ENCODE peak calls at places on chromosomes 11 and 22, in seven cellular contexts. W is IMR-90, Q is GM12878, I is H1, T is HCT116, G is HepG2, V is K562. A is an unnamed sample.

GRCh38 chr11:19869466-19869865 is 156.8 kb downstream of the NAV2 start:
- DNase-seq in W (no peak), Q (no peak), I (no peak), T (no peak), G (no peak), V (no peak), A (no peak)

GRCh38 chr11:4093519-4094347 is 866 bp upstream of the RRM1 start:
- DNase-seq in W (no peak), Q (no peak), I (no peak), T (no peak), G (no peak), V (peak; percentile 25), A (no peak)

GRCh38 chr11:107606122-107606521 is 15.2 kb downstream of the ELMOD1 start:
- DNase-seq in W (no peak), Q (no peak), I (no peak), T (no peak), G (no peak), V (no peak), A (no peak)

GRCh38 chr11:14029971-14030531 is 67.5 kb downstream of the SPON1 start:
- DNase-seq in W (peak; percentile 81), Q (no peak), I (no peak), T (no peak), G (no peak), V (no peak), A (no peak)

GRCh38 chr11:116172156-116172555 is 600.6 kb downstream of the BUD13 start:
- DNase-seq in W (no peak), Q (no peak), I (peak; percentile 8), T (no peak), G (no peak), V (no peak), A (no peak)

GRCh38 chr11:19595840-19596751 is 116.5 kb upstream of the NAV2 start:
- DNase-seq in W (peak; percentile 90), Q (no peak), I (no peak), T (no peak), G (no peak), V (no peak), A (peak; percentile 11)

GRCh38 chr22:39287076-39287743 is 32.2 kb downstream of the RPL3 start:
- DNase-seq in W (no peak), Q (no peak), I (no peak), T (no peak), G (no peak), V (no peak), A (no peak)

GRCh38 chr11:109421981-109422590 is at the start of gene C11orf87:
- DNase-seq in W (no peak), Q (no peak), I (peak; percentile 80), T (no peak), G (no peak), V (no peak), A (no peak)

GRCh38 chr11:65530157-65530496 is 5.2 kb downstream of the SCYL1 start:
- DNase-seq in W (no peak), Q (no peak), I (no peak), T (no peak), G (no peak), V (peak; percentile 10), A (no peak)

GRCh38 chr11:65254724-65255123 is 7.0 kb upstream of the POLA2 start:
- DNase-seq in W (peak; percentile 24), Q (no peak), I (no peak), T (no peak), G (no peak), V (no peak), A (no peak)

GRCh38 chr22:24190566-24191208 is 9.4 kb downstream of the SUSD2 start:
- DNase-seq in W (no peak), Q (no peak), I (no peak), T (no peak), G (no peak), V (no peak), A (no peak)

GRCh38 chr11:24723231-24723630 is 226.4 kb downstream of the LUZP2 start:
- DNase-seq in W (no peak), Q (no peak), I (no peak), T (no peak), G (no peak), V (no peak), A (no peak)

GRCh38 chr11:12496181-12497025 is 119.0 kb downstream of the PARVA start:
- DNase-seq in W (peak; percentile 40), Q (no peak), I (peak; percentile 33), T (peak; percentile 18), G (peak; percentile 20), V (no peak), A (peak; percentile 33)

GRCh38 chr11:69280451-69280850 is 13.5 kb upstream of the MYEOV start:
- DNase-seq in W (peak; percentile 27), Q (no peak), I (no peak), T (no peak), G (no peak), V (no peak), A (peak; percentile 36)

GRCh38 chr11:86559311-86559945 is 113.0 kb downstream of the ME3 start:
- DNase-seq in W (peak; percentile 78), Q (no peak), I (no peak), T (no peak), G (no peak), V (no peak), A (no peak)

GRCh38 chr11:97118756-97119155 is 728.9 kb downstream of the JRKL start:
- DNase-seq in W (no peak), Q (no peak), I (no peak), T (no peak), G (no peak), V (no peak), A (no peak)

GRCh38 chr11:111574373-111575230 is 27.6 kb upstream of the SIK2 start:
- DNase-seq in W (no peak), Q (no peak), I (no peak), T (no peak), G (no peak), V (no peak), A (no peak)

GRCh38 chr11:74837191-74837590 is 88.5 kb downstream of the RNF169 start:
- DNase-seq in W (no peak), Q (no peak), I (no peak), T (no peak), G (no peak), V (no peak), A (no peak)

GRCh38 chr22:47124451-47124881 is 362.0 kb downstream of the TBC1D22A start:
- DNase-seq in W (no peak), Q (no peak), I (no peak), T (no peak), G (no peak), V (no peak), A (no peak)

GRCh38 chr11:20125927-20126326 is 34.3 kb downstream of the DBX1 start:
- DNase-seq in W (peak; percentile 79), Q (no peak), I (no peak), T (no peak), G (no peak), V (no peak), A (peak; percentile 25)

GRCh38 chr11:94740083-94740974 is 27.8 kb upstream of the AMOTL1 start:
- DNase-seq in W (no peak), Q (no peak), I (peak; percentile 75), T (no peak), G (no peak), V (peak; percentile 21), A (no peak)

GRCh38 chr11:34988294-34989255 is 72.2 kb downstream of the PDHX start:
- DNase-seq in W (peak; percentile 76), Q (no peak), I (no peak), T (no peak), G (no peak), V (no peak), A (no peak)

DNA sequence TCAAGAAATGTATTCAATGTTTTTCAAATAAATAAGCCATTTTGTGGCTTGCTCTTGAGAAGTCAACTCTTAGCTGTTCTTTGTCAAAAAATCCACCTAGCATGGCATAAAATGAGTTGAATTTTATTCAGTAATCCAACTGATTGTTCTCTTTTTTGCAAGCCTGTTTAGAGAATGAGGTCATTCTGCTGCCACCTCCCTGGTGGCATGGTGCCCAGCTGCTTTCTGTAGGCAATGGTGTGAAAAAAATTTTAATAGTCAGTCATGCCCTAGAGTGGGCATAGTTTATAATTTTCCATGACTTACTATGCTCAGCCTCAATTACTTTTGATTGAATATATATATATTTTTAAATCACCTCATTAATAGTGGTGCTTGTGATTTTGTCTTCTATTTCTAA is 177.2 kb downstream of the INSC start:
- DNase-seq in W (no peak), Q (no peak), I (no peak), T (no peak), G (no peak), V (no peak), A (no peak)
- TF ChIP-seq CEBPB in W (no peak), Q (no peak), I (no peak), T (no peak), G (no peak), V (no peak), A (no peak)

DNA sequence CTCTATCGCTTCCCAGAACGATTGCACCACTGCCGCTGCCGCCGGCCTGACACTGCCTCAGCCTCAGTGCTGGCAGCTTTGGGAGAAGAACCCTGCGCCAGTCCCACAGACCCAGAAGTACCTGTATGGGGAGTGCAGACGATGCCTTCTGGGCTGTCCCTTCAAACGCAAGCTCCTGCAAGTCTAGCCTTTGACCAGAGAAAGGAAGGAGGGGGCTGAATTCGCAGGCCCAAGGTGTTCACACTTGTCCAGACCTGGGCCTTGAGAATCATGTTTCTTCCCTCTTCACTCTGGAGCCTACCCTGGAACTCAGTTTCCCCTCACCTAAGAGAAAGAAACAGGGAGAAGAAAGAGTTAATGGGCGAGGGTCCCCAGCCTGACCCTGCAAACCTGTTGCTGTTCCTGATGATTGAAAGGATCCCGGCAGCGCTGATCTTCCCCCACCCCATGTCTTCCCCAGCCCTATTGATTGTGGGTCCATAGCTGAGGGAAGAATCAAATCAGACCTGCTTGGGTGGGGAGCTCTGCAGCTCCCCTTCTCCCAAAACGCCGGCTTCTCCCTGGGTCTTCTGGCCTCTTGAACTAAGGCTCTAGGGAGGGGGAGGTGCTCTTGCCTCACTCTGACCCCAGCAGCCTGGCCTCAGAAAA is 786 bp upstream of the MCAM start:
- DNase-seq in W (no peak), Q (no peak), I (no peak), T (no peak), G (no peak), V (no peak), A (no peak)
- H3K4me3 ChIP-seq in W (no peak overlapping the region), Q (no peak overlapping the region), I (peak overlapping the region; percentile 17), T (peak overlapping the region; percentile 75), G (peak overlapping the region; percentile 53), V (peak overlapping the region; percentile 56), A (no peak overlapping the region)

GRCh38 chr22:19872779-19873137 is 18.1 kb upstream of the GNB1L start:
- DNase-seq in W (no peak), Q (no peak), I (peak; percentile 51), T (no peak), G (no peak), V (no peak), A (no peak)
- TF ChIP-seq CEBPB in W (no peak), Q (no peak), I (no peak), T (no peak), G (no peak), V (no peak), A (no peak)

GRCh38 chr11:119363081-119363861 is 16.8 kb upstream of the MFRP start:
- DNase-seq in W (no peak), Q (no peak), I (no peak), T (no peak), G (no peak), V (no peak), A (no peak)
- H3K4me3 ChIP-seq in W (no peak overlapping the region), Q (no peak overlapping the region), I (peak overlapping the region; percentile 33), T (peak overlapping the region; percentile 23), G (no peak overlapping the region), V (peak overlapping the region; percentile 40), A (peak overlapping the region; percentile 50)

GRCh38 chr11:134407923-134408322 is 4.1 kb downstream of the B3GAT1 start:
- DNase-seq in W (no peak), Q (no peak), I (no peak), T (no peak), G (no peak), V (no peak), A (no peak)
- TF ChIP-seq CEBPB in W (no peak), Q (no peak), I (no peak), T (no peak), G (no peak), V (no peak), A (no peak)

A was measured in A549.